ENCODE peak calls at places on chromosomes 4 and X, in eight cellular contexts. One of them, this sample, is unnamed.

GRCh38 chrX:120408168-120408567 is 46.3 kb downstream of the ATP1B4 start:
- DNase-seq in HEK293T: no peak
- DNase-seq in activated T-helper 1 cell treated with Interleukin-2 at 50 U/mL for 16 hours: no peak
- DNase-seq in psoas muscle: no peak
- DNase-seq in stimulated activated naive CD8-positive, alpha-beta T cell treated with anti-CD3 and anti-CD28 coated beads, Interleukin-15, Interleukin-2, amounts not matched to agents 100 U/mL and 50 U/mL, for 24 hours: no peak
- DNase-seq in brain microvascular endothelial cell: no peak
- DNase-seq in T-helper 22 cell: no peak
- DNase-seq in BJ: no peak
- DNase-seq in this sample: no peak

GRCh38 chr4:148284526-148285193 is 157.6 kb downstream of the NR3C2 start:
- DNase-seq in HEK293T: no peak
- DNase-seq in activated T-helper 1 cell treated with Interleukin-2 at 50 U/mL for 16 hours: no peak
- DNase-seq in psoas muscle: no peak
- DNase-seq in stimulated activated naive CD8-positive, alpha-beta T cell treated with anti-CD3 and anti-CD28 coated beads, Interleukin-15, Interleukin-2, amounts not matched to agents 100 U/mL and 50 U/mL, for 24 hours: no peak
- DNase-seq in brain microvascular endothelial cell: no peak
- DNase-seq in T-helper 22 cell: no peak
- DNase-seq in BJ: no peak
- DNase-seq in this sample: no peak

GRCh38 chrX:45879512-45879911 is 665.7 kb downstream of the ZNF674 start:
- DNase-seq in HEK293T: no peak
- DNase-seq in activated T-helper 1 cell treated with Interleukin-2 at 50 U/mL for 16 hours: no peak
- DNase-seq in psoas muscle: no peak
- DNase-seq in stimulated activated naive CD8-positive, alpha-beta T cell treated with anti-CD3 and anti-CD28 coated beads, Interleukin-15, Interleukin-2, amounts not matched to agents 100 U/mL and 50 U/mL, for 24 hours: no peak
- DNase-seq in brain microvascular endothelial cell: no peak
- DNase-seq in T-helper 22 cell: no peak
- DNase-seq in BJ: no peak
- DNase-seq in this sample: no peak

GRCh38 chr4:151153585-151153984 is 54.2 kb downstream of the RPS3A start:
- DNase-seq in HEK293T: no peak
- DNase-seq in activated T-helper 1 cell treated with Interleukin-2 at 50 U/mL for 16 hours: no peak
- DNase-seq in psoas muscle: no peak
- DNase-seq in stimulated activated naive CD8-positive, alpha-beta T cell treated with anti-CD3 and anti-CD28 coated beads, Interleukin-15, Interleukin-2, amounts not matched to agents 100 U/mL and 50 U/mL, for 24 hours: no peak
- DNase-seq in brain microvascular endothelial cell: no peak
- DNase-seq in T-helper 22 cell: no peak
- DNase-seq in BJ: no peak
- DNase-seq in this sample: no peak

GRCh38 chr4:123953556-123953955 is 557.0 kb downstream of the SPRY1 start:
- DNase-seq in HEK293T: no peak
- DNase-seq in activated T-helper 1 cell treated with Interleukin-2 at 50 U/mL for 16 hours: no peak
- DNase-seq in psoas muscle: no peak
- DNase-seq in stimulated activated naive CD8-positive, alpha-beta T cell treated with anti-CD3 and anti-CD28 coated beads, Interleukin-15, Interleukin-2, amounts not matched to agents 100 U/mL and 50 U/mL, for 24 hours: no peak
- DNase-seq in brain microvascular endothelial cell: no peak
- DNase-seq in T-helper 22 cell: no peak
- DNase-seq in BJ: no peak
- DNase-seq in this sample: no peak

GRCh38 chr4:146087856-146088255 is 87.7 kb upstream of the LSM6 start:
- DNase-seq in HEK293T: no peak
- DNase-seq in activated T-helper 1 cell treated with Interleukin-2 at 50 U/mL for 16 hours: no peak
- DNase-seq in psoas muscle: no peak
- DNase-seq in stimulated activated naive CD8-positive, alpha-beta T cell treated with anti-CD3 and anti-CD28 coated beads, Interleukin-15, Interleukin-2, amounts not matched to agents 100 U/mL and 50 U/mL, for 24 hours: no peak
- DNase-seq in brain microvascular endothelial cell: no peak
- DNase-seq in T-helper 22 cell: no peak
- DNase-seq in BJ: no peak
- DNase-seq in this sample: no peak

GRCh38 chr4:113358784-113359183 is 309.3 kb downstream of the ANK2 start:
- DNase-seq in HEK293T: no peak
- DNase-seq in activated T-helper 1 cell treated with Interleukin-2 at 50 U/mL for 16 hours: no peak
- DNase-seq in psoas muscle: no peak
- DNase-seq in stimulated activated naive CD8-positive, alpha-beta T cell treated with anti-CD3 and anti-CD28 coated beads, Interleukin-15, Interleukin-2, amounts not matched to agents 100 U/mL and 50 U/mL, for 24 hours: no peak
- DNase-seq in brain microvascular endothelial cell: no peak
- DNase-seq in T-helper 22 cell: no peak
- DNase-seq in BJ: no peak
- DNase-seq in this sample: no peak

GRCh38 chr4:22287626-22288025 is 228.2 kb downstream of the ADGRA3 start:
- DNase-seq in HEK293T: no peak
- DNase-seq in activated T-helper 1 cell treated with Interleukin-2 at 50 U/mL for 16 hours: no peak
- DNase-seq in psoas muscle: no peak
- DNase-seq in stimulated activated naive CD8-positive, alpha-beta T cell treated with anti-CD3 and anti-CD28 coated beads, Interleukin-15, Interleukin-2, amounts not matched to agents 100 U/mL and 50 U/mL, for 24 hours: no peak
- DNase-seq in brain microvascular endothelial cell: no peak
- DNase-seq in T-helper 22 cell: no peak
- DNase-seq in BJ: no peak
- DNase-seq in this sample: no peak

GRCh38 chr4:140315970-140316369 is 57.5 kb upstream of the SCOC start:
- DNase-seq in HEK293T: no peak
- DNase-seq in activated T-helper 1 cell treated with Interleukin-2 at 50 U/mL for 16 hours: no peak
- DNase-seq in psoas muscle: no peak
- DNase-seq in stimulated activated naive CD8-positive, alpha-beta T cell treated with anti-CD3 and anti-CD28 coated beads, Interleukin-15, Interleukin-2, amounts not matched to agents 100 U/mL and 50 U/mL, for 24 hours: no peak
- DNase-seq in brain microvascular endothelial cell: no peak
- DNase-seq in T-helper 22 cell: no peak
- DNase-seq in BJ: no peak
- DNase-seq in this sample: no peak

GRCh38 chr4:180721356-180721755 is 1521.8 kb upstream of the TENM3 start:
- DNase-seq in HEK293T: no peak
- DNase-seq in activated T-helper 1 cell treated with Interleukin-2 at 50 U/mL for 16 hours: no peak
- DNase-seq in psoas muscle: no peak
- DNase-seq in stimulated activated naive CD8-positive, alpha-beta T cell treated with anti-CD3 and anti-CD28 coated beads, Interleukin-15, Interleukin-2, amounts not matched to agents 100 U/mL and 50 U/mL, for 24 hours: no peak
- DNase-seq in brain microvascular endothelial cell: no peak
- DNase-seq in T-helper 22 cell: no peak
- DNase-seq in BJ: no peak
- DNase-seq in this sample: no peak

GRCh38 chr4:31094474-31094873 is 374.3 kb downstream of the PCDH7 start:
- DNase-seq in HEK293T: no peak
- DNase-seq in activated T-helper 1 cell treated with Interleukin-2 at 50 U/mL for 16 hours: no peak
- DNase-seq in psoas muscle: no peak
- DNase-seq in stimulated activated naive CD8-positive, alpha-beta T cell treated with anti-CD3 and anti-CD28 coated beads, Interleukin-15, Interleukin-2, amounts not matched to agents 100 U/mL and 50 U/mL, for 24 hours: no peak
- DNase-seq in brain microvascular endothelial cell: no peak
- DNase-seq in T-helper 22 cell: no peak
- DNase-seq in BJ: no peak
- DNase-seq in this sample: no peak

GRCh38 chrX:64342811-64343210 is 52.4 kb downstream of the MTMR8 start:
- DNase-seq in HEK293T: no peak
- DNase-seq in activated T-helper 1 cell treated with Interleukin-2 at 50 U/mL for 16 hours: no peak
- DNase-seq in psoas muscle: no peak
- DNase-seq in stimulated activated naive CD8-positive, alpha-beta T cell treated with anti-CD3 and anti-CD28 coated beads, Interleukin-15, Interleukin-2, amounts not matched to agents 100 U/mL and 50 U/mL, for 24 hours: no peak
- DNase-seq in brain microvascular endothelial cell: no peak
- DNase-seq in T-helper 22 cell: no peak
- DNase-seq in BJ: no peak
- DNase-seq in this sample: no peak

GRCh38 chr4:36687681-36688080 is 406.3 kb downstream of the DTHD1 start:
- DNase-seq in HEK293T: no peak
- DNase-seq in activated T-helper 1 cell treated with Interleukin-2 at 50 U/mL for 16 hours: no peak
- DNase-seq in psoas muscle: no peak
- DNase-seq in stimulated activated naive CD8-positive, alpha-beta T cell treated with anti-CD3 and anti-CD28 coated beads, Interleukin-15, Interleukin-2, amounts not matched to agents 100 U/mL and 50 U/mL, for 24 hours: no peak
- DNase-seq in brain microvascular endothelial cell: no peak
- DNase-seq in T-helper 22 cell: no peak
- DNase-seq in BJ: no peak
- DNase-seq in this sample: no peak

GRCh38 chr4:56320293-56320692 is 67.0 kb downstream of the AASDH start:
- DNase-seq in HEK293T: no peak
- DNase-seq in activated T-helper 1 cell treated with Interleukin-2 at 50 U/mL for 16 hours: no peak
- DNase-seq in psoas muscle: no peak
- DNase-seq in stimulated activated naive CD8-positive, alpha-beta T cell treated with anti-CD3 and anti-CD28 coated beads, Interleukin-15, Interleukin-2, amounts not matched to agents 100 U/mL and 50 U/mL, for 24 hours: no peak
- DNase-seq in brain microvascular endothelial cell: no peak
- DNase-seq in T-helper 22 cell: no peak
- DNase-seq in BJ: no peak
- DNase-seq in this sample: no peak

GRCh38 chrX:151825927-151826471 is 86.7 kb upstream of the MAGEA4 start:
- DNase-seq in HEK293T: no peak
- DNase-seq in activated T-helper 1 cell treated with Interleukin-2 at 50 U/mL for 16 hours: no peak
- DNase-seq in psoas muscle: peak; percentile 27
- DNase-seq in stimulated activated naive CD8-positive, alpha-beta T cell treated with anti-CD3 and anti-CD28 coated beads, Interleukin-15, Interleukin-2, amounts not matched to agents 100 U/mL and 50 U/mL, for 24 hours: no peak
- DNase-seq in brain microvascular endothelial cell: peak; percentile 68
- DNase-seq in T-helper 22 cell: no peak
- DNase-seq in BJ: peak; percentile 89
- DNase-seq in this sample: no peak

GRCh38 chr4:158858410-158859189 is 89.8 kb downstream of the FNIP2 start:
- DNase-seq in HEK293T: no peak
- DNase-seq in activated T-helper 1 cell treated with Interleukin-2 at 50 U/mL for 16 hours: no peak
- DNase-seq in psoas muscle: no peak
- DNase-seq in stimulated activated naive CD8-positive, alpha-beta T cell treated with anti-CD3 and anti-CD28 coated beads, Interleukin-15, Interleukin-2, amounts not matched to agents 100 U/mL and 50 U/mL, for 24 hours: no peak
- DNase-seq in brain microvascular endothelial cell: peak; percentile 62
- DNase-seq in T-helper 22 cell: no peak
- DNase-seq in BJ: no peak
- DNase-seq in this sample: no peak

GRCh38 chrX:9019151-9019550 is 14.8 kb downstream of the FAM9B start:
- DNase-seq in HEK293T: no peak
- DNase-seq in activated T-helper 1 cell treated with Interleukin-2 at 50 U/mL for 16 hours: no peak
- DNase-seq in psoas muscle: no peak
- DNase-seq in stimulated activated naive CD8-positive, alpha-beta T cell treated with anti-CD3 and anti-CD28 coated beads, Interleukin-15, Interleukin-2, amounts not matched to agents 100 U/mL and 50 U/mL, for 24 hours: no peak
- DNase-seq in brain microvascular endothelial cell: no peak
- DNase-seq in T-helper 22 cell: no peak
- DNase-seq in BJ: peak; percentile 22
- DNase-seq in this sample: no peak

GRCh38 chrX:119757979-119758681 is at the start of gene SOWAHD:
- DNase-seq in HEK293T: peak; percentile 53
- DNase-seq in activated T-helper 1 cell treated with Interleukin-2 at 50 U/mL for 16 hours: peak; percentile 9
- DNase-seq in psoas muscle: peak; percentile 34
- DNase-seq in stimulated activated naive CD8-positive, alpha-beta T cell treated with anti-CD3 and anti-CD28 coated beads, Interleukin-15, Interleukin-2, amounts not matched to agents 100 U/mL and 50 U/mL, for 24 hours: peak; percentile 23
- DNase-seq in brain microvascular endothelial cell: no peak
- DNase-seq in T-helper 22 cell: peak; percentile 32
- DNase-seq in BJ: no peak
- DNase-seq in this sample: no peak

GRCh38 chr4:83083925-83084475 is 30.5 kb downstream of the PLAC8 start:
- DNase-seq in HEK293T: peak; percentile 9
- DNase-seq in activated T-helper 1 cell treated with Interleukin-2 at 50 U/mL for 16 hours: no peak
- DNase-seq in psoas muscle: no peak
- DNase-seq in stimulated activated naive CD8-positive, alpha-beta T cell treated with anti-CD3 and anti-CD28 coated beads, Interleukin-15, Interleukin-2, amounts not matched to agents 100 U/mL and 50 U/mL, for 24 hours: peak; percentile 51
- DNase-seq in brain microvascular endothelial cell: no peak
- DNase-seq in T-helper 22 cell: peak; percentile 38
- DNase-seq in BJ: no peak
- DNase-seq in this sample: no peak

GRCh38 chrX:96407501-96407900 is 277.1 kb upstream of the DIAPH2 start:
- DNase-seq in HEK293T: no peak
- DNase-seq in activated T-helper 1 cell treated with Interleukin-2 at 50 U/mL for 16 hours: no peak
- DNase-seq in psoas muscle: no peak
- DNase-seq in stimulated activated naive CD8-positive, alpha-beta T cell treated with anti-CD3 and anti-CD28 coated beads, Interleukin-15, Interleukin-2, amounts not matched to agents 100 U/mL and 50 U/mL, for 24 hours: no peak
- DNase-seq in brain microvascular endothelial cell: peak; percentile 61
- DNase-seq in T-helper 22 cell: no peak
- DNase-seq in BJ: peak; percentile 35
- DNase-seq in this sample: no peak

This sample was measured in Panc1.